ENCODE peak calls at places on chromosome 3, in eight cellular contexts. I is cardiac muscle cell, W is hypothalamus, Z is globus pallidus, V is fibroblast of the aortic adventitia, H is LHCN-M2, U is NCI-H82, T is right lobe of liver. L is an unnamed sample.
A peak's percentile ranks its signal among the peaks of the same experiment; 100 is the strongest.

GRCh38 chr3:20280257-20280656 is 94.3 kb upstream of the SGO1 start:
- DNase-seq in I (no peak), W (no peak), Z (no peak), V (no peak), H (no peak), U (no peak), T (no peak), L (no peak)

GRCh38 chr3:64188810-64189560 is 36.3 kb downstream of the PRICKLE2 start:
- DNase-seq in I (peak; percentile 8), W (peak; percentile 18), Z (peak; percentile 43), V (peak; percentile 94), H (peak; percentile 94), U (peak; percentile 19), T (no peak), L (peak; percentile 93)

GRCh38 chr3:124496066-124496465 is 234.2 kb upstream of the UMPS start:
- DNase-seq in I (no peak), W (no peak), Z (no peak), V (no peak), H (no peak), U (peak; percentile 32), T (no peak), L (no peak)

GRCh38 chr3:72338942-72339749 is 509.1 kb downstream of the SHQ1 start:
- DNase-seq in I (no peak), W (no peak), Z (peak; percentile 57), V (peak; percentile 87), H (peak; percentile 99), U (no peak), T (no peak), L (peak; percentile 98)

GRCh38 chr3:101925564-101925963 is 76.2 kb downstream of the NFKBIZ start:
- DNase-seq in I (no peak), W (no peak), Z (no peak), V (no peak), H (no peak), U (no peak), T (no peak), L (peak; percentile 39)

GRCh38 chr3:138365991-138366759 is 17.8 kb downstream of the MRAS start:
- DNase-seq in I (no peak), W (no peak), Z (no peak), V (no peak), H (no peak), U (no peak), T (no peak), L (no peak)

GRCh38 chr3:188149587-188149986 is 4.4 kb upstream of the LPP start:
- DNase-seq in I (no peak), W (no peak), Z (no peak), V (no peak), H (no peak), U (no peak), T (no peak), L (no peak)

GRCh38 chr3:194381460-194381875 is 11.9 kb upstream of the LRRC15 start:
- DNase-seq in I (no peak), W (no peak), Z (no peak), V (no peak), H (no peak), U (no peak), T (peak; percentile 27), L (peak; percentile 20)

GRCh38 chr3:124784686-124785382 is 54.6 kb downstream of the UMPS start:
- DNase-seq in I (no peak), W (no peak), Z (no peak), V (no peak), H (no peak), U (no peak), T (no peak), L (no peak)

L was measured in epithelial cell of esophagus.